ENCODE peak calls at places on chromosomes 4 and X, in nine cellular contexts. K is activated CD4-positive, alpha-beta T cell treated with anti-CD3 and anti-CD28 coated beads for 24 hours; H is NAMALWA; C is memory B cell; L is substantia nigra; P is SK-N-SH; F is AG08396; O is progenitor cell of endocrine pancreas; M is fibroblast of the aortic adventitia. A is an unnamed sample.

GRCh38 chrX:99078301-99078700 is 1331.8 kb downstream of the PCDH19 start:
- DNase-seq in L (no peak), P (no peak), M (no peak), O (no peak), C (no peak), H (no peak), F (no peak), K (no peak), A (no peak)

GRCh38 chrX:116605576-116605975 is 142.8 kb upstream of the CT83 start:
- DNase-seq in P (no peak), L (no peak), O (no peak), K (no peak), H (no peak), M (no peak), C (no peak), F (no peak), A (no peak)

GRCh38 chrX:117972681-117973080 is 143.9 kb downstream of the KLHL13 start:
- DNase-seq in M (no peak), K (no peak), O (no peak), F (peak), C (no peak), L (peak), H (no peak), P (no peak), A (no peak)

GRCh38 chrX:107849747-107850478 is 24.2 kb downstream of the MID2 start:
- DNase-seq in K (no peak), O (no peak), H (no peak), C (no peak), F (no peak), L (no peak), P (no peak), M (no peak), A (no peak)

GRCh38 chr4:35100932-35101331 is 1143.4 kb downstream of the ARAP2 start:
- DNase-seq in P (no peak), F (no peak), M (no peak), L (no peak), C (no peak), K (no peak), O (no peak), H (no peak), A (no peak)

GRCh38 chr4:185931986-185932385 is 120.0 kb upstream of the SORBS2 start:
- DNase-seq in P (no peak), O (no peak), M (no peak), C (no peak), F (no peak), L (no peak), H (no peak), K (no peak), A (no peak)

GRCh38 chrX:129318375-129318774 is 204.9 kb downstream of the SMARCA1 start:
- DNase-seq in F (peak), P (peak), H (peak), K (no peak), O (no peak), M (peak), L (no peak), C (no peak), A (no peak)

GRCh38 chrX:147916375-147916968 is 4.8 kb downstream of the FMR1 start:
- DNase-seq in H (no peak), F (no peak), P (no peak), C (no peak), O (no peak), L (no peak), M (no peak), K (no peak), A (no peak)

GRCh38 chr4:87559090-87559837 is 30.1 kb upstream of the SPARCL1 start:
- DNase-seq in P (peak), L (no peak), O (no peak), K (no peak), H (peak), M (no peak), F (no peak), C (no peak), A (peak)

GRCh38 chr4:152102184-152103000 is 341.6 kb upstream of the GATB start:
- DNase-seq in P (no peak), M (peak), L (no peak), C (no peak), O (no peak), F (peak), H (no peak), K (no peak), A (no peak)

A was measured in stimulated activated naive B cell treated with anti-CD40 and anti-IgM and Interleukin-4, amounts not matched to agents 10 μg/mL and 1 μg/mL and 100 μg/mL, for 72 hours.